ENCODE peak calls at places on chromosomes 4 and X, in nine cellular contexts. X is NCI-H2081; U is SK-N-SH; Q is AG10803; C is retina; R is ELR; E is dermis microvascular lymphatic vessel endothelial cell; P is sciatic nerve; Y is stimulated activated CD8-positive, alpha-beta memory T cell treated with anti-CD3 and anti-CD28 coated beads, Interleukin-12 subunit alpha, Interleukin-12 subunit beta, amount 100 ng/mL, for 1 hour. D is an unnamed sample.

GRCh38 chr4:52019941-52020657 is at the start of gene LRRC66:
- DNase-seq in X (no peak), R (no peak), Y (no peak), U (no peak), P (no peak), E (no peak), Q (no peak), C (no peak), D (no peak)

GRCh38 chr4:119526786-119527550 is 101.6 kb downstream of the PDE5A start:
- DNase-seq in Q (peak), P (no peak), U (no peak), X (no peak), R (peak), E (no peak), Y (no peak), C (no peak), D (no peak)

GRCh38 chr4:142016031-142016430 is 379.6 kb downstream of the IL15 start:
- DNase-seq in Y (no peak), R (no peak), Q (no peak), C (no peak), P (no peak), U (no peak), X (no peak), E (no peak), D (no peak)

GRCh38 chr4:2793578-2793919 is 664 bp downstream of the SH3BP2 start:
- DNase-seq in U (peak), Q (peak), R (peak), C (no peak), E (no peak), X (no peak), Y (no peak), P (peak), D (no peak)

GRCh38 chr4:102324725-102325124 is 20.6 kb downstream of the SLC39A8 start:
- DNase-seq in P (no peak), C (no peak), Q (peak), U (no peak), X (peak), Y (no peak), E (no peak), R (no peak), D (no peak)

GRCh38 chr4:142845293-142846070 is 619 bp downstream of the INPP4B start:
- DNase-seq in Q (no peak), E (no peak), X (no peak), P (peak), Y (no peak), R (peak), U (peak), C (peak), D (peak)

GRCh38 chr4:57462843-57463242 is 352.7 kb upstream of the IGFBP7 start:
- DNase-seq in R (no peak), Y (no peak), P (no peak), C (no peak), Q (no peak), U (no peak), E (no peak), X (peak), D (peak)

GRCh38 chrX:150697641-150698040 is 4.4 kb downstream of the MTMR1 start:
- DNase-seq in Y (no peak), R (no peak), X (no peak), C (no peak), P (no peak), U (no peak), Q (no peak), E (no peak), D (no peak)

GRCh38 chr4:185480016-185480732 is 8.6 kb upstream of the CCDC110 start:
- DNase-seq in Q (no peak), X (no peak), R (no peak), C (no peak), E (no peak), U (no peak), P (no peak), Y (no peak), D (no peak)

GRCh38 chr4:7295201-7295916 is 103.0 kb downstream of the SORCS2 start:
- DNase-seq in Y (no peak), X (no peak), U (peak), P (peak), R (no peak), Q (no peak), E (no peak), C (no peak), D (no peak)